ENCODE peak calls at places on chromosomes 7 and 10, in five cellular contexts. O, A, L, G and H are unnamed samples.

GRCh38 chr10:44316187-44316921 is 68.5 kb downstream of the CXCL12 start:
- DNase-seq in O (no peak), G (peak), A (peak), L (peak), H (no peak)

GRCh38 chr10:15280974-15281373 is 90.1 kb downstream of the FAM171A1 start:
- DNase-seq in L (no peak), O (no peak), A (no peak), G (no peak), H (no peak)

GRCh38 chr10:7484456-7485266 is 73.8 kb upstream of the SFMBT2 start:
- DNase-seq in G (no peak), L (peak), A (no peak), O (no peak), H (no peak)

GRCh38 chr10:65620404-65621048 is 1305.3 kb upstream of the LRRTM3 start:
- DNase-seq in L (no peak), G (no peak), O (no peak), A (no peak), H (no peak)

GRCh38 chr10:71077143-71077581 is 135.2 kb upstream of the UNC5B start:
- DNase-seq in G (no peak), O (no peak), L (peak), A (peak), H (no peak)

GRCh38 chr7:44288381-44288685 is 37.1 kb downstream of the CAMK2B start:
- DNase-seq in A (no peak), O (no peak), L (no peak), G (peak), H (no peak)

GRCh38 chr10:115898242-115898641 is 374.8 kb downstream of the GFRA1 start:
- DNase-seq in L (no peak), O (no peak), G (no peak), A (no peak), H (no peak)

GRCh38 chr7:27191081-27191715 is 6.2 kb upstream of the HOXA11 start:
- DNase-seq in O (no peak), L (no peak), G (no peak), A (peak), H (no peak)

GRCh38 chr7:100864263-100864845 is 2.8 kb upstream of the TRIP6 start:
- DNase-seq in G (no peak), A (no peak), O (no peak), L (no peak), H (no peak)

GRCh38 chr7:32536585-32536984 is 41.3 kb downstream of the AVL9 start:
- DNase-seq in A (no peak), G (no peak), L (no peak), O (peak), H (no peak)

GRCh38 chr7:93115796-93116195 is 2.0 kb downstream of the SAMD9 start:
- DNase-seq in L (no peak), G (no peak), O (peak), A (no peak), H (no peak)

GRCh38 chr7:136998495-136998894 is 130.0 kb downstream of the CHRM2 start:
- DNase-seq in O (peak), A (no peak), L (no peak), G (peak), H (no peak)

GRCh38 chr7:130365093-130365492 is 15.2 kb upstream of the CPA1 start:
- DNase-seq in L (no peak), A (no peak), G (no peak), O (no peak), H (no peak)

GRCh38 chr7:17699696-17700095 is 240.6 kb downstream of the SNX13 start:
- DNase-seq in A (no peak), G (no peak), L (no peak), O (no peak), H (no peak)

GRCh38 chr10:61589547-61590243 is 73.0 kb upstream of the CABCOCO1 start:
- DNase-seq in L (no peak), O (peak), A (no peak), G (no peak), H (no peak)

GRCh38 chr10:131998845-131999681 is 17.3 kb upstream of the BNIP3 start:
- DNase-seq in L (peak), A (no peak), G (no peak), O (no peak), H (no peak)

GRCh38 chr10:84452006-84452405 is 123.6 kb downstream of the CCSER2 start:
- DNase-seq in A (no peak), L (peak), G (no peak), O (peak), H (no peak)

GRCh38 chr10:35218339-35218955 is 91.8 kb downstream of the CREM start:
- DNase-seq in O (peak), L (peak), G (peak), A (peak), H (peak)

GRCh38 chr10:48364659-48365405 is 58.4 kb downstream of the MAPK8 start:
- DNase-seq in O (peak), G (no peak), A (no peak), L (no peak), H (no peak)

GRCh38 chr10:63114031-63114814 is 18.9 kb upstream of the NRBF2 start:
- DNase-seq in O (peak), G (peak), L (no peak), A (no peak), H (no peak)

GRCh38 chr7:79506481-79506880 is 53.0 kb upstream of the MAGI2 start:
- DNase-seq in G (peak), O (peak), A (no peak), L (peak), H (peak)

GRCh38 chr7:106041140-106041717 is 70.9 kb downstream of the SYPL1 start:
- DNase-seq in A (peak), G (peak), O (peak), L (peak), H (peak)

GRCh38 chr7:28685291-28685659 is 272.9 kb downstream of the TRIL start:
- DNase-seq in L (no peak), A (no peak), O (no peak), G (no peak), H (no peak)

GRCh38 chr7:128112018-128112780 is 81.0 kb upstream of the LRRC4 start:
- DNase-seq in O (no peak), L (no peak), A (no peak), G (no peak), H (no peak)

GRCh38 chr10:103712898-103713498 is 142.4 kb downstream of the SH3PXD2A start:
- DNase-seq in O (peak), L (peak), A (peak), G (peak), H (peak)

DNA sequence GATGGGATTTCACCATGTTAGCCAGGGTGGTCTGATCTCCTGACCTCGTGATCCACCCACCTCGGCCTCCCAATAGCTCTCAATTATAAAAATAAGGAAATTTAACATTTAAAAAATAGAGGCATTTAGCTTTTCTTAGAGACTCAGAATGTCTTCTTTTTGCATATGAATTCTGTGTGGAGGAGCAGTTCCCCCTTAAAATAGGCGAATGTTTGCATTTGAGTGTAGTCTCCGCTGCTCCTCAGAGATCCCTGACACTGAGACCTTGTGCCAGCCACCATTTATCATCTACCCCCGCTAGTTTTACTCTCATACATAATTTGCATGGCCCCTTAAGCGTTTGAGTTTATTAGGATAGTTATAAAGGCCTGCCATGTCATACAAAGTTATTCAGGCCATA is 461.9 kb downstream of the SORCS3 start:
- DNase-seq in A (no peak), O (no peak), G (no peak), L (no peak), H (no peak)
- H3K18ac ChIP-seq in A (no peak), O (no peak), G (no peak), L (no peak), H (no peak)

GRCh38 chr10:18008989-18009388 is 57.3 kb downstream of the SLC39A12 start:
- DNase-seq in O (no peak), G (no peak), L (no peak), A (no peak), H (no peak)
- H3K4ac ChIP-seq in O (no peak), G (no peak), L (no peak), A (no peak), H (no peak)

GRCh38 chr7:1081931-1082401 is 5.9 kb upstream of the GPER1 start:
- DNase-seq in A (no peak), L (no peak), G (no peak), O (peak), H (no peak)
- H3K18ac ChIP-seq in A (no peak), L (no peak), G (no peak), O (no peak), H (peak)

GRCh38 chr10:112376578-112376855 is 2.6 kb downstream of the ACSL5 start:
- DNase-seq in G (no peak), A (no peak), L (no peak), O (no peak), H (no peak)

GRCh38 chr10:112374724-112375541 is 1.0 kb downstream of the ACSL5 start:
- DNase-seq in O (no peak), L (peak), A (no peak), G (no peak), H (no peak)

GRCh38 chr10:112373912-112374338 is at the start of gene ACSL5:
- DNase-seq in G (no peak), A (peak), O (no peak), L (no peak), H (no peak)

GRCh38 chr10:112379635-112380296 is 5.8 kb downstream of the ACSL5 start:
- DNase-seq in G (no peak), L (peak), O (peak), A (no peak), H (no peak)

DNA sequence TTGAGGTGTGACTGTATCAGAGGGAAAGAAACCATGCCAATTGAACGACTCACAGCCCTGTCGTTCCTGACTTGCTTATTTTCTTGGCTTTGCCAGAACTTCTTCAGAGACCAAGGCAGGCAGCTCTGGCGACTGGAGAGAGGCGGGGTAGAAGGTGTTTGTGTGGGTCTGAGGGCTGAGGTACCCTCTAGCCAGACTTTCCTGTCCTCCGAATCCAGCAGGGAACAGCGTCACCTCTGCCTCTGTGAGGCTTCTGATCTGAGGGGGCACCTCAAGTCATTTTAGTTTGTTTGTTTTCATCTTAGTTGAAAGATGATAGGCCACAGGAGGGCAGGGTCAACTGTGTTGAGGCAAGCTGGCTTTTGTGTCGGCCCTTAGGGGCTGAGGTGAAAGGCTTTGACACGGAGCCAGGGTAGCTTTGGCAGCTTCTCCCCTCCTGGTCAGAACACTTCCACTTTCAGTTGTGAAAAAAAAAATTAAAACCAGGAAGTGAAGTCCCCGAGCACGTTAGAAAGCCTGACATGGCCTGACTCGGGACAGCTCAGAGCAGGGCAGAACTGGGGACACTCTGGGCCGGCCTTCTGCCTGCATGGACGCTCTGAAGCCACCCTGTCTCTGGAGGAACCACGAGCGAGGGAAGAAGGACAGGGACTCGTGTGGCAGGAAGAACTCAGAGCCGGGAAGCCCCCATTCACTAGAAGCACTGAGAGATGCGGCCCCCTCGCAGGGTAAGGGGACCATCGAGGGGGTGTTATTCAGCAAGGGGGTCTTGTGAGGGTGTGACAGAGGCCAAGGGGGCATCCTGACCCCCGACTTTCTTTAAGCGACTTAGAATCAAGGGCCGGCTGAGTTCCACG is 2.0 kb downstream of the ACSL5 start:
- DNase-seq in L (peak), A (no peak), O (peak), G (peak), H (no peak)
- H3K4ac ChIP-seq in L (no peak), A (no peak), O (peak), G (no peak), H (no peak)

GRCh38 chr10:102311025-102311420 is 65.7 kb downstream of the GBF1 start:
- DNase-seq in G (no peak), L (no peak), O (peak), A (no peak), H (no peak)
- H3K18ac ChIP-seq in G (no peak), L (no peak), O (peak), A (no peak), H (no peak)

DNA sequence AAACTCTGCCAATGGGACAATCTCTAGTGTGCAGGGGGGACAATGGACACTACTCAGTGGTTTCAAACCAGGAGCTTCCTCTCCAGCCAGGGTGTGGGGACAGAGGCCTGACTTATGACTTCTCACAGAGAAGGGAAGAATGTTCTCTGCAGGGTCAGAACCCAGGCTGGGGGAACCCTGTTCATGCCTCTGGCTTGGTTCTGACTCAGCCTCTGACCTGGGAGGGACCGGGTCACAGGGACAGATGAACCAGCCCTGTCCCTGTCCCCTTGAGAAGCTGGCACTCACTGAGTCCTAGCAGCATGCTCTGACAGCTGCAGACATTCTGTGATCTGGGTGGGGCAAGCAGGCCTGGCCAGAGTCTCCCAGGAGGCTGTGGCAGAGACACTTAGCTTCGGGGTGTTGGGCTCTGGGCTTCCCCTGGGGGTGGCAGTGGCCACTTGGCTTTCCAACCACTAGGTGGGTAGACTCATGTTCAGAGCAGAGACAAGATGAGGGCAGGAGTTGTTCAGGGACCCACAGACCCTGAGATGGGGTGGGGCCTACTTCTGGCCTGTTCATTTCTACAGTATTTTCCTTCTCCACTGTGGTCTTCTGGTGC is 13.6 kb downstream of the TSPAN15 start:
- DNase-seq in O (no peak), L (no peak), G (no peak), A (no peak), H (no peak)
- H3K4ac ChIP-seq in O (no peak), L (no peak), G (no peak), A (no peak), H (no peak)

DNA sequence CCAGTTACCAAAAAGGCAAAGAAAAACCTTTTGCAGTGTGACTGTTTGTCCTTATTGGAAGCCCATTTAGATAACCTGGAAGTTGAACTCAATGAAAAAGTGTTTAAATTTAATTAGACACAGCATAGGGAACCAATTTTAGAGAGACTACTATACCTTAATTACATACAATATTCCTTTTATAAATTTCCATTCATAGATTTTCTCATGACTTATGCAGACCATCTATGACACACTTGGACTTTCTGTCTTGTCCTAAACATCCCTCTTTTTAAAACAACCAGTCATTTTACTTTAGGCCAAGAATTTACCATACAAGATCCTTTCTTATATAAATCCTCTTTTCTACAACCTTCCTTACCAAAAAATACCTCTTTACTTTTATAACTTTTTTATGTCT is 61.6 kb downstream of the MTURN start:
- DNase-seq in G (no peak), A (no peak), O (no peak), L (peak), H (no peak)
- H3K18ac ChIP-seq in G (no peak), A (no peak), O (no peak), L (no peak), H (no peak)

GRCh38 chr7:30504347-30505173 is at the start of gene GGCT:
- DNase-seq in A (peak), G (peak), L (peak), O (peak), H (peak)
- H3K4ac ChIP-seq in A (no peak), G (peak), L (peak), O (peak), H (peak)

GRCh38 chr7:91671245-91671644 is 209.3 kb downstream of the MTERF1 start:
- DNase-seq in G (no peak), L (no peak), O (no peak), A (no peak), H (no peak)

GRCh38 chr7:91668217-91668616 is 212.3 kb downstream of the MTERF1 start:
- DNase-seq in A (no peak), G (no peak), L (no peak), O (no peak), H (no peak)
- H3K18ac ChIP-seq in A (no peak), G (no peak), L (no peak), O (no peak), H (no peak)

GRCh38 chr10:126088144-126088543 is 191.8 kb downstream of the FANK1 start:
- DNase-seq in A (peak), G (peak), O (peak), L (peak), H (no peak)
- H3K4ac ChIP-seq in A (no peak), G (no peak), O (peak), L (no peak), H (no peak)